ENCODE peak calls at places on chromosomes 3 and 15, in eight cellular contexts. G, S, I, M, O, W, V and P are unnamed samples.

GRCh38 chr15:34644061-34644460 is 60.6 kb upstream of the GOLGA8B start:
- DNase-seq in I (no peak), W (peak), G (no peak), M (no peak), S (no peak), O (no peak), V (no peak), P (peak)

GRCh38 chr15:90143176-90143655 is 40.9 kb upstream of the IDH2 start:
- DNase-seq in O (peak), I (peak), W (no peak), G (peak), V (peak), S (peak), M (no peak), P (peak)

GRCh38 chr3:45224824-45225464 is 1.1 kb downstream of the TMEM158 start:
- DNase-seq in O (peak), M (peak), I (peak), G (peak), V (peak), W (peak), S (no peak), P (peak)

GRCh38 chr3:190182418-190183043 is 61.8 kb upstream of the P3H2 start:
- DNase-seq in O (no peak), G (no peak), V (no peak), I (no peak), W (no peak), S (no peak), M (no peak), P (peak)

GRCh38 chr3:185279582-185280138 is 25.8 kb upstream of the EHHADH start:
- DNase-seq in S (no peak), G (no peak), O (no peak), W (no peak), I (no peak), V (no peak), M (no peak), P (no peak)

GRCh38 chr15:36156855-36157521 is 422.4 kb upstream of the CDIN1 start:
- DNase-seq in G (no peak), V (no peak), O (no peak), W (no peak), S (no peak), M (peak), I (no peak), P (peak)

GRCh38 chr15:92069308-92070244 is 216.1 kb downstream of the SLCO3A1 start:
- DNase-seq in W (peak), V (peak), O (no peak), G (peak), I (no peak), M (peak), S (no peak), P (peak)

GRCh38 chr3:57943525-57944312 is 64.5 kb upstream of the FLNB start:
- DNase-seq in S (no peak), I (no peak), V (no peak), W (no peak), G (no peak), O (no peak), M (peak), P (no peak)

GRCh38 chr3:23663246-23663645 is 142.5 kb upstream of the UBE2E1 start:
- DNase-seq in G (no peak), M (no peak), S (no peak), I (no peak), W (no peak), V (no peak), O (no peak), P (no peak)

GRCh38 chr3:62607287-62608029 is 234.1 kb upstream of the FEZF2 start:
- DNase-seq in I (no peak), M (no peak), V (no peak), O (no peak), G (no peak), S (no peak), W (no peak), P (peak)

GRCh38 chr15:59501531-59502113 is 63.6 kb downstream of the FAM81A start:
- DNase-seq in W (no peak), V (peak), S (no peak), I (peak), O (no peak), M (no peak), G (no peak), P (peak)

GRCh38 chr3:50961361-50961760 is 286.6 kb downstream of the DOCK3 start:
- DNase-seq in G (no peak), O (no peak), W (no peak), V (no peak), I (no peak), S (no peak), M (no peak), P (no peak)

GRCh38 chr3:157388976-157389375 is 47.7 kb upstream of the PTX3 start:
- DNase-seq in V (no peak), M (no peak), I (no peak), S (no peak), G (no peak), W (no peak), O (no peak), P (no peak)

GRCh38 chr3:72887723-72888545 is at the start of gene GXYLT2:
- DNase-seq in S (no peak), G (peak), M (peak), W (no peak), V (no peak), I (peak), O (no peak), P (peak)

GRCh38 chr3:177603137-177603603 is 405.9 kb upstream of the TBL1XR1 start:
- DNase-seq in W (no peak), G (no peak), M (no peak), S (no peak), O (no peak), I (no peak), V (no peak), P (peak)